ENCODE peak calls at places on chromosomes 5 and 9, in ten cellular contexts. C, U, S, M, N, Y, B, P, X and A are unnamed samples.

GRCh38 chr5:122751293-122751753 is 23.6 kb upstream of the SNX2 start:
- DNase-seq in U (peak; percentile 21), N (no peak), Y (no peak), C (no peak), X (no peak), P (no peak), M (no peak), S (no peak), B (no peak), A (no peak)

GRCh38 chr5:178116406-178116885 is 3.1 kb downstream of the N4BP3 start:
- DNase-seq in Y (no peak), B (no peak), P (no peak), X (peak; percentile 70), N (no peak), M (no peak), C (peak; percentile 96), U (no peak), S (no peak), A (peak; percentile 76)

GRCh38 chr5:181045316-181045715 is 5.2 kb downstream of the BTNL9 start:
- DNase-seq in U (no peak), N (no peak), C (no peak), B (no peak), Y (no peak), M (no peak), P (no peak), S (no peak), X (no peak), A (no peak)

GRCh38 chr9:82621446-82621845 is 441.5 kb downstream of the RASEF start:
- DNase-seq in Y (no peak), N (no peak), P (no peak), C (no peak), B (no peak), X (no peak), U (peak; percentile 20), M (no peak), S (no peak), A (no peak)

GRCh38 chr5:33737284-33737683 is 154.5 kb downstream of the ADAMTS12 start:
- DNase-seq in Y (no peak), S (no peak), N (no peak), U (no peak), M (no peak), P (no peak), X (no peak), B (no peak), C (no peak), A (no peak)

GRCh38 chr5:158882660-158883059 is 217.1 kb downstream of the EBF1 start:
- DNase-seq in B (no peak), X (no peak), C (no peak), S (no peak), Y (no peak), P (no peak), N (no peak), U (no peak), M (no peak), A (no peak)

GRCh38 chr9:96394832-96395496 is 11.5 kb upstream of the SLC35D2 start:
- DNase-seq in X (no peak), U (no peak), Y (no peak), M (no peak), S (no peak), N (no peak), B (no peak), P (no peak), C (no peak), A (no peak)

GRCh38 chr5:139495644-139496435 is 13.3 kb upstream of the STING1 start:
- DNase-seq in B (no peak), X (no peak), Y (no peak), S (no peak), C (no peak), M (no peak), N (no peak), U (peak; percentile 50), P (peak; percentile 40), A (no peak)

GRCh38 chr5:3709058-3709723 is 113.6 kb downstream of the IRX1 start:
- DNase-seq in Y (no peak), B (no peak), S (no peak), P (no peak), C (no peak), U (no peak), M (no peak), N (no peak), X (no peak), A (no peak)

GRCh38 chr5:89421035-89421434 is 538.1 kb upstream of the MEF2C start:
- DNase-seq in C (no peak), M (no peak), Y (no peak), S (no peak), B (no peak), N (no peak), P (no peak), X (peak; percentile 13), U (peak; percentile 22), A (no peak)

GRCh38 chr9:101639301-101639700 is 44.5 kb upstream of the PPP3R2 start:
- DNase-seq in S (no peak), N (no peak), Y (no peak), P (no peak), B (no peak), C (no peak), X (no peak), U (peak; percentile 3), M (no peak), A (no peak)

GRCh38 chr5:132457371-132458225 is 33.0 kb downstream of the IRF1 start:
- DNase-seq in X (no peak), C (peak; percentile 74), B (peak; percentile 55), P (peak; percentile 83), Y (no peak), N (peak; percentile 65), U (peak; percentile 93), M (no peak), S (no peak), A (no peak)

GRCh38 chr9:100445161-100445902 is 18.4 kb downstream of the MSANTD3 start:
- DNase-seq in P (no peak), B (no peak), N (no peak), M (no peak), S (no peak), C (no peak), Y (no peak), U (no peak), X (no peak), A (no peak)

GRCh38 chr9:121483473-121484031 is 16.1 kb downstream of the GGTA1 start:
- DNase-seq in P (no peak), U (no peak), X (no peak), M (no peak), B (no peak), Y (no peak), S (no peak), C (no peak), N (no peak), A (no peak)

GRCh38 chr5:25393321-25393720 is 748.5 kb upstream of the CDH10 start:
- DNase-seq in N (no peak), M (peak; percentile 7), P (no peak), S (no peak), Y (no peak), B (no peak), C (no peak), X (no peak), U (no peak), A (no peak)

GRCh38 chr9:85067792-85068191 is 398.3 kb downstream of the NTRK2 start:
- DNase-seq in S (no peak), N (no peak), M (no peak), Y (no peak), U (no peak), C (no peak), P (no peak), X (peak; percentile 27), B (no peak), A (peak; percentile 36)

GRCh38 chr9:128414461-128414860 is 6.2 kb upstream of the CERCAM start:
- DNase-seq in C (no peak), N (no peak), U (no peak), X (no peak), P (no peak), B (no peak), M (no peak), S (no peak), Y (no peak), A (no peak)
- TF ChIP-seq CTCF in C (no peak), N (no peak), U (no peak), X (no peak), P (peak; percentile 30), B (no peak), M (no peak), S (no peak), Y (no peak), A (no peak)

DNA sequence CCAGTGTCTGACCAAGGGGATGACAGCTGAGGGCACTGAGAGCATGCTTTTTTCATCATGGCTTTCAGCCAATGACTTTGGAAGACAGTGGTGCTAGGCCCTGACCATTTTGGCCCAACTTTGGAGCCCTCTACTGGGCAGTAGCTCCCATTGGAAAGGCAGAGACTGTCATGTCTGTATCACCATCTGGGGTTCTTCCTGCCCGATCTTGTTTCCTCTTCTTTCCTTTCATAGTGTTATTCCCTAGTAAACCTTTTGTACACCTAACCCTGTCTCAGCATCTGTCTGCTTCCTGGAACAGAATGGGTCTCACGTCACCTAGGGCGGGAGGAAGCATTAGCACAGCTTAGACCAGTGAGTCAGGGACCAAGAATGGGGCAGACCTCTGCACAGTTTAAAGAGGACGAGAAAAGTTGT is 97.4 kb upstream of the MAST4 start:
- DNase-seq in X (peak; percentile 21), B (no peak), S (peak; percentile 31), M (peak; percentile 32), P (no peak), C (peak; percentile 3), Y (no peak), N (no peak), U (peak; percentile 1), A (peak; percentile 20)
- TF ChIP-seq CTCF in X (peak; percentile 21), B (no peak), S (peak; percentile 42), M (peak; percentile 69), P (no peak), C (no peak), Y (no peak), N (no peak), U (no peak), A (peak; percentile 37)

DNA sequence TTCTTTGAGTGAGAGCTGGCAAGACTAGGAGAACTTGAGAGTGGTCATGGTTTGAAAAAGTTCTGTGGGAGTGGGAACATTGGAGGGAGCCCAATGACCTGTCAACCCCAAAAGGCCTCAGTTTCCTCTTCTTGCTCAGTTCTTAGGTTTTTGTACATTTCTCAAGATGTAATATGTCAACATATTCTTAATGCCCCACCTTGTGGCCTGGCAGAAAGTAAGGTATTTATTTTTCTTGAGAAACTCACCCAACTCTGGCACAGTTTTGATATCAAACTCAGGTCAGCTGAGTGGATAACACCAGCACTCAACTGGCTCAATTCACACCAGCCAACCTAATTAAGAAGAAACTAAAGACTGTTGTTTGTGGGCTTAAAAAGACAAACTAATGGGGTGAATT is 123.0 kb upstream of the SLC27A6 start:
- DNase-seq in M (no peak), B (no peak), P (no peak), S (no peak), N (no peak), Y (no peak), X (no peak), C (no peak), U (no peak), A (no peak)
- TF ChIP-seq CTCF in M (no peak), B (no peak), P (no peak), S (no peak), N (no peak), Y (no peak), X (no peak), C (no peak), U (no peak), A (no peak)

DNA sequence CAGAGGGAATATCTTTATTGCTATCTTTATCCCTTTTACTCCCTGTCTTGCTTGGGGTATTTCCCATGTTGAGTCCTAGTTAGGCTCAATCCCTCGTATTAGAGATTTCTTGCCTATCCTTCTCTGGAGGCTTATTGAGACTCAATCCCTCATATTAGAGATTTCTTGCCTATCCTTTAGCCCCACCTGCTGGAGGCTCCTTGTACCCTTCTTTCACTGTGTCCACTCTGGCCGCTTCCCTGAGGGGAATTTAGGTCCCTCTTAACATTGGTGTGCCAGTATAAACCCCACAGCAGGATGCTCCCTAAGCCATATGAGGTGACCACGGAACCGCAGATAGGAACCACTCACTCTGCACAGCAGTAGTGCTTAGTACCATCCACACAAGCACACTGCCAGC is 110.7 kb upstream of the MAMDC2 start:
- DNase-seq in C (peak; percentile 13), P (no peak), B (no peak), Y (no peak), X (no peak), N (no peak), U (no peak), M (peak; percentile 63), S (no peak), A (no peak)
- TF ChIP-seq CTCF in C (no peak), P (peak; percentile 27), B (no peak), Y (no peak), X (no peak), N (no peak), U (no peak), M (peak; percentile 59), S (no peak), A (no peak)